ENCODE peak calls at places on chromosomes 4 and X, in six cellular contexts. Q is EH; U is A172; K is NCI-H1417; X is adipocyte; D is stimulated activated naive CD4-positive, alpha-beta T cell. N is an unnamed sample.
A peak's percentile ranks its signal among the peaks of the same experiment; 100 is the strongest.

GRCh38 chrX:29024813-29025342 is 437.6 kb downstream of the IL1RAPL1 start:
- DNase-seq in Q (no peak), U (no peak), K (no peak), X (no peak), D (no peak), N (no peak)

GRCh38 chr4:87679449-87680169 is 29.5 kb downstream of the DMP1 start:
- DNase-seq in Q (peak; percentile 71), U (peak; percentile 37), K (peak; percentile 73), X (peak; percentile 75), D (peak; percentile 14), N (peak; percentile 48)

GRCh38 chr4:74365761-74366160 is 816 bp downstream of the EREG start:
- DNase-seq in Q (peak; percentile 19), U (no peak), K (peak; percentile 84), X (no peak), D (no peak), N (no peak)

GRCh38 chr4:10733016-10733415 is 48.4 kb upstream of the CLNK start:
- DNase-seq in Q (no peak), U (no peak), K (no peak), X (no peak), D (no peak), N (no peak)

GRCh38 chrX:86171366-86171765 is 23.1 kb downstream of the DACH2 start:
- DNase-seq in Q (peak; percentile 23), U (peak; percentile 2), K (peak; percentile 44), X (peak; percentile 38), D (no peak), N (no peak)

GRCh38 chr4:85968945-85969830 is 390.7 kb downstream of the MAPK10 start:
- DNase-seq in Q (peak; percentile 87), U (peak; percentile 57), K (peak; percentile 82), X (peak; percentile 89), D (no peak), N (peak; percentile 44)

GRCh38 chrX:41348551-41348950 is 14.6 kb downstream of the DDX3X start:
- DNase-seq in Q (no peak), U (no peak), K (no peak), X (no peak), D (no peak), N (no peak)

GRCh38 chr4:170139764-170140163 is 50.0 kb upstream of the AADAT start:
- DNase-seq in Q (peak; percentile 39), U (peak; percentile 7), K (no peak), X (peak; percentile 23), D (no peak), N (no peak)

GRCh38 chr4:41212221-41213203 is 1.8 kb downstream of the APBB2 start:
- DNase-seq in Q (peak; percentile 70), U (peak; percentile 60), K (peak; percentile 75), X (peak; percentile 90), D (no peak), N (peak; percentile 67)

GRCh38 chr4:2142630-2143427 is 83.7 kb downstream of the NAT8L start:
- DNase-seq in Q (peak; percentile 25), U (no peak), K (no peak), X (no peak), D (no peak), N (no peak)

GRCh38 chr4:99624141-99624719 is 33.4 kb downstream of the C4orf54 start:
- DNase-seq in Q (no peak), U (no peak), K (no peak), X (no peak), D (no peak), N (no peak)

GRCh38 chr4:114281561-114281960 is 302.1 kb upstream of the ARSJ start:
- DNase-seq in Q (peak; percentile 96), U (peak; percentile 43), K (no peak), X (peak; percentile 80), D (no peak), N (no peak)

GRCh38 chr4:122065915-122066314 is 86.2 kb upstream of the BLTP1 start:
- DNase-seq in Q (no peak), U (no peak), K (no peak), X (no peak), D (no peak), N (no peak)

GRCh38 chr4:29970626-29971025 is 749.5 kb upstream of the PCDH7 start:
- DNase-seq in Q (no peak), U (peak; percentile 59), K (peak; percentile 5), X (peak; percentile 28), D (no peak), N (no peak)

GRCh38 chr4:24160358-24160757 is 270.5 kb upstream of the PPARGC1A start:
- DNase-seq in Q (no peak), U (peak; percentile 22), K (no peak), X (no peak), D (no peak), N (no peak)

GRCh38 chr4:83010522-83011318 is at the start of gene LIN54:
- DNase-seq in Q (peak; percentile 88), U (peak; percentile 53), K (peak; percentile 78), X (peak; percentile 89), D (peak; percentile 90), N (peak; percentile 79)

GRCh38 chr4:76250962-76251361 is 559 bp upstream of the FAM47E start:
- DNase-seq in Q (peak; percentile 6), U (no peak), K (peak; percentile 91), X (no peak), D (no peak), N (no peak)

GRCh38 chr4:84967292-84967651 is 782 bp upstream of the WDFY3 start:
- DNase-seq in Q (peak; percentile 32), U (peak; percentile 26), K (no peak), X (peak; percentile 70), D (no peak), N (peak; percentile 16)

GRCh38 chrX:70062961-70063550 is 799 bp downstream of the OTUD6A start:
- DNase-seq in Q (no peak), U (no peak), K (no peak), X (no peak), D (no peak), N (no peak)

GRCh38 chr4:13918110-13918509 is 290.6 kb upstream of the BOD1L1 start:
- DNase-seq in Q (peak; percentile 99), U (peak; percentile 71), K (no peak), X (peak; percentile 92), D (no peak), N (no peak)

GRCh38 chr4:145066063-145066501 is 31.9 kb downstream of the ANAPC10 start:
- DNase-seq in Q (peak; percentile 22), U (peak; percentile 16), K (no peak), X (no peak), D (no peak), N (peak; percentile 80)

GRCh38 chrX:153973127-153974002 is 811 bp downstream of the TMEM187 start:
- DNase-seq in Q (no peak), U (no peak), K (peak; percentile 83), X (no peak), D (no peak), N (no peak)

GRCh38 chr4:23039813-23040212 is 347.1 kb downstream of the GBA3 start:
- DNase-seq in Q (peak; percentile 49), U (peak; percentile 22), K (no peak), X (no peak), D (no peak), N (no peak)

GRCh38 chrX:6292599-6292998 is 63.9 kb upstream of the NLGN4X start:
- DNase-seq in Q (no peak), U (no peak), K (no peak), X (no peak), D (no peak), N (no peak)

GRCh38 chr4:174522183-174523002 is at the start of gene HPGD:
- DNase-seq in Q (no peak), U (peak; percentile 14), K (peak; percentile 83), X (peak; percentile 72), D (peak; percentile 64), N (peak; percentile 81)

GRCh38 chrX:115373308-115373707 is 83.8 kb downstream of the LUZP4 start:
- DNase-seq in Q (no peak), U (no peak), K (no peak), X (no peak), D (no peak), N (no peak)

GRCh38 chrX:121260568-121261240 is 213.3 kb downstream of the GLUD2 start:
- DNase-seq in Q (peak; percentile 2), U (no peak), K (no peak), X (no peak), D (no peak), N (no peak)

GRCh38 chr4:74543247-74543670 is 98.3 kb downstream of the AREG start:
- DNase-seq in Q (no peak), U (no peak), K (peak; percentile 41), X (no peak), D (no peak), N (peak; percentile 76)

GRCh38 chr4:54657556-54658313 is at the start of gene KIT:
- DNase-seq in Q (peak; percentile 75), U (peak; percentile 14), K (peak; percentile 96), X (peak; percentile 73), D (peak; percentile 10), N (no peak)

GRCh38 chr4:121256346-121256745 is 92.2 kb upstream of the TNIP3 start:
- DNase-seq in Q (peak; percentile 89), U (peak; percentile 92), K (no peak), X (peak; percentile 96), D (peak; percentile 28), N (peak; percentile 25)

GRCh38 chr4:162865102-162865501 is 301.6 kb downstream of the NAF1 start:
- DNase-seq in Q (no peak), U (no peak), K (no peak), X (no peak), D (no peak), N (no peak)

GRCh38 chr4:86359944-86360478 is at the start of gene MAPK10:
- DNase-seq in Q (peak; percentile 86), U (peak; percentile 4), K (peak; percentile 98), X (peak; percentile 69), D (peak; percentile 38), N (no peak)

N was measured in LoVo.